ENCODE peak calls at places on chromosomes 13 and 19, in eight cellular contexts. G is omental fat pad; A is stimulated activated CD4-positive, alpha-beta T cell treated with anti-CD3 and anti-CD28 coated beads, TNF-alpha, amount 100 ng/mL, for 24 hours; J is T-helper 2 cell; Y is HTR-8/SVneo; Q is activated CD4-positive, alpha-beta T cell treated with anti-CD3 and anti-CD28 coated beads, Interleukin-2, amount 50 U/mL, for 1 hour; P is stimulated activated CD8-positive, alpha-beta memory T cell treated with anti-CD3 and anti-CD28 coated beads, Interleukin-15, amount 100 ng/mL, for 4 hours; Z is HFFc6. N is an unnamed sample.

GRCh38 chr19:3687774-3688706 is 12.2 kb downstream of the PIP5K1C start:
- DNase-seq in G (no peak), A (no peak), J (no peak), Y (no peak), Q (peak), P (no peak), Z (no peak), N (no peak)

GRCh38 chr13:43693639-43694038 is 93.1 kb downstream of the ENOX1 start:
- DNase-seq in G (no peak), A (no peak), J (no peak), Y (no peak), Q (no peak), P (no peak), Z (no peak), N (no peak)

GRCh38 chr19:16626796-16627193 is 1.2 kb downstream of the MED26 start:
- DNase-seq in G (no peak), A (no peak), J (no peak), Y (peak), Q (no peak), P (no peak), Z (no peak), N (no peak)

GRCh38 chr19:54431255-54431838 is 16.1 kb downstream of the TTYH1 start:
- DNase-seq in G (no peak), A (no peak), J (no peak), Y (no peak), Q (no peak), P (no peak), Z (no peak), N (no peak)

GRCh38 chr19:34051255-34051654 is 121.0 kb upstream of the LSM14A start:
- DNase-seq in G (no peak), A (no peak), J (no peak), Y (no peak), Q (no peak), P (no peak), Z (no peak), N (no peak)

GRCh38 chr13:98228661-98229349 is 51.7 kb upstream of the RNF113B start:
- DNase-seq in G (no peak), A (no peak), J (no peak), Y (no peak), Q (no peak), P (no peak), Z (peak), N (no peak)

GRCh38 chr13:114318624-114319023 is 4.3 kb downstream of the CHAMP1 start:
- DNase-seq in G (no peak), A (no peak), J (no peak), Y (no peak), Q (no peak), P (no peak), Z (no peak), N (no peak)

GRCh38 chr13:39599842-39600241 is 3.2 kb downstream of the LHFPL6 start:
- DNase-seq in G (no peak), A (no peak), J (no peak), Y (no peak), Q (no peak), P (no peak), Z (no peak), N (no peak)

GRCh38 chr19:8638078-8638619 is 7.7 kb downstream of the NFILZ start:
- DNase-seq in G (no peak), A (no peak), J (no peak), Y (peak), Q (no peak), P (no peak), Z (no peak), N (peak)

GRCh38 chr19:14370169-14370998 is 10.9 kb upstream of the ADGRE5 start:
- DNase-seq in G (no peak), A (no peak), J (no peak), Y (no peak), Q (peak), P (no peak), Z (no peak), N (peak)

GRCh38 chr13:72585254-72585653 is 142.2 kb downstream of the MZT1 start:
- DNase-seq in G (no peak), A (no peak), J (no peak), Y (no peak), Q (no peak), P (no peak), Z (no peak), N (no peak)

GRCh38 chr13:36418022-36418805 is 14.1 kb upstream of the CCNA1 start:
- DNase-seq in G (no peak), A (no peak), J (no peak), Y (no peak), Q (no peak), P (no peak), Z (peak), N (peak)

GRCh38 chr19:55087542-55087935 is 11.9 kb downstream of the EPS8L1 start:
- DNase-seq in G (no peak), A (no peak), J (no peak), Y (no peak), Q (no peak), P (no peak), Z (peak), N (no peak)

GRCh38 chr19:19056636-19057275 is 7.0 kb upstream of the SLC25A42 start:
- DNase-seq in G (no peak), A (no peak), J (no peak), Y (no peak), Q (no peak), P (no peak), Z (no peak), N (no peak)

GRCh38 chr19:49020931-49021895 is 2.9 kb downstream of the CGB3 start:
- DNase-seq in G (no peak), A (no peak), J (no peak), Y (no peak), Q (no peak), P (no peak), Z (peak), N (no peak)

GRCh38 chr19:3146677-3147100 is 10.9 kb downstream of the GNA15 start:
- DNase-seq in G (no peak), A (peak), J (peak), Y (no peak), Q (peak), P (peak), Z (no peak), N (no peak)

GRCh38 chr19:49755956-49756355 is 7.2 kb downstream of the TSKS start:
- DNase-seq in G (no peak), A (no peak), J (no peak), Y (no peak), Q (no peak), P (no peak), Z (no peak), N (no peak)

GRCh38 chr13:68047889-68048288 is 817.8 kb upstream of the PCDH9 start:
- DNase-seq in G (no peak), A (no peak), J (no peak), Y (no peak), Q (no peak), P (no peak), Z (no peak), N (no peak)

GRCh38 chr19:53644061-53644816 is 12.4 kb downstream of the DPRX start:
- DNase-seq in G (no peak), A (no peak), J (no peak), Y (no peak), Q (no peak), P (no peak), Z (no peak), N (no peak)

GRCh38 chr19:50820086-50820485 is 3.5 kb downstream of the KLK1 start:
- DNase-seq in G (no peak), A (no peak), J (no peak), Y (no peak), Q (no peak), P (no peak), Z (no peak), N (no peak)

GRCh38 chr19:6828698-6829633 is 56.5 kb downstream of the VAV1 start:
- DNase-seq in G (no peak), A (no peak), J (no peak), Y (no peak), Q (peak), P (no peak), Z (no peak), N (no peak)

GRCh38 chr13:41554626-41555386 is 97.5 kb downstream of the RGCC start:
- DNase-seq in G (no peak), A (no peak), J (no peak), Y (no peak), Q (no peak), P (no peak), Z (no peak), N (no peak)

GRCh38 chr19:6076675-6077463 is 33.4 kb downstream of the RFX2 start:
- DNase-seq in G (no peak), A (no peak), J (no peak), Y (peak), Q (no peak), P (no peak), Z (peak), N (no peak)

GRCh38 chr19:4547303-4548237 is 7.7 kb upstream of the LRG1 start:
- DNase-seq in G (no peak), A (no peak), J (no peak), Y (no peak), Q (no peak), P (no peak), Z (no peak), N (no peak)

GRCh38 chr19:15014579-15014978 is 34.7 kb upstream of the CASP14 start:
- DNase-seq in G (no peak), A (no peak), J (no peak), Y (no peak), Q (no peak), P (no peak), Z (no peak), N (no peak)

GRCh38 chr19:46955114-46955812 is 64.4 kb upstream of the NPAS1 start:
- DNase-seq in G (no peak), A (no peak), J (no peak), Y (no peak), Q (peak), P (no peak), Z (peak), N (peak)

GRCh38 chr19:18292460-18292809 is 11.0 kb upstream of the JUND start:
- DNase-seq in G (no peak), A (no peak), J (no peak), Y (no peak), Q (no peak), P (no peak), Z (no peak), N (no peak)

GRCh38 chr13:71210861-71211260 is 656.1 kb downstream of the DACH1 start:
- DNase-seq in G (no peak), A (no peak), J (no peak), Y (no peak), Q (no peak), P (no peak), Z (no peak), N (no peak)

GRCh38 chr13:53501387-53501786 is 472.8 kb downstream of the OLFM4 start:
- DNase-seq in G (no peak), A (no peak), J (no peak), Y (no peak), Q (no peak), P (no peak), Z (no peak), N (no peak)

GRCh38 chr13:77330009-77330471 is 3.1 kb upstream of the MYCBP2 start:
- DNase-seq in G (no peak), A (no peak), J (no peak), Y (no peak), Q (no peak), P (no peak), Z (no peak), N (peak)

GRCh38 chr13:98508280-98509074 is 68.4 kb downstream of the STK24 start:
- DNase-seq in G (no peak), A (no peak), J (no peak), Y (no peak), Q (no peak), P (no peak), Z (peak), N (no peak)

N was measured in KG1.